ENCODE peak calls at places on chromosomes 5 and 9, in ten cellular contexts. N is right lobe of liver; J is sigmoid colon; F is uterus; C is CD4-positive, alpha-beta memory T cell; R is cardiac muscle cell; U is small intestine; S is fibroblast of lung; P is mesendoderm; O is GM06990. E is an unnamed sample.
A peak's percentile ranks its signal among the peaks of the same experiment; 100 is the strongest.

GRCh38 chr9:24351258-24351657 is 194.4 kb downstream of the IZUMO3 start:
- DNase-seq in N (no peak), J (no peak), F (no peak), C (no peak), R (no peak), U (no peak), S (no peak), P (no peak), O (no peak), E (no peak)

GRCh38 chr5:129120158-129120581 is 25.6 kb downstream of the ISOC1 start:
- DNase-seq in N (no peak), J (no peak), F (no peak), C (no peak), R (no peak), U (no peak), S (no peak), P (no peak), O (peak; percentile 33), E (no peak)

GRCh38 chr9:90805006-90805993 is 3.7 kb downstream of the SYK start:
- DNase-seq in N (no peak), J (no peak), F (no peak), C (no peak), R (no peak), U (peak; percentile 37), S (no peak), P (no peak), O (no peak), E (no peak)

GRCh38 chr5:115749016-115749415 is 67.4 kb downstream of the CDO1 start:
- DNase-seq in N (no peak), J (no peak), F (no peak), C (no peak), R (no peak), U (no peak), S (no peak), P (no peak), O (no peak), E (no peak)

GRCh38 chr9:35933525-35934067 is 24.3 kb downstream of the SPAAR start:
- DNase-seq in N (no peak), J (no peak), F (no peak), C (no peak), R (no peak), U (no peak), S (no peak), P (no peak), O (no peak), E (no peak)

GRCh38 chr5:127280494-127281220 is 9.9 kb upstream of the MEGF10 start:
- DNase-seq in N (no peak), J (no peak), F (no peak), C (no peak), R (peak; percentile 14), U (no peak), S (no peak), P (peak; percentile 38), O (no peak), E (no peak)

GRCh38 chr5:159469496-159470370 is 139.4 kb upstream of the IL12B start:
- DNase-seq in N (no peak), J (no peak), F (no peak), C (peak; percentile 38), R (no peak), U (no peak), S (peak; percentile 30), P (no peak), O (no peak), E (no peak)

GRCh38 chr5:149381986-149382338 is 2.9 kb upstream of the IL17B start:
- DNase-seq in N (peak; percentile 73), J (peak; percentile 94), F (peak; percentile 89), C (peak; percentile 54), R (peak; percentile 90), U (peak; percentile 60), S (peak; percentile 52), P (peak; percentile 86), O (peak; percentile 41), E (peak; percentile 62)

GRCh38 chr9:20783057-20784038 is 99.3 kb downstream of the FOCAD start:
- DNase-seq in N (no peak), J (no peak), F (no peak), C (no peak), R (no peak), U (no peak), S (peak; percentile 24), P (no peak), O (peak; percentile 13), E (no peak)

GRCh38 chr5:71865665-71866320 is 146.7 kb downstream of the CARTPT start:
- DNase-seq in N (no peak), J (no peak), F (no peak), C (no peak), R (no peak), U (no peak), S (no peak), P (no peak), O (no peak), E (no peak)

GRCh38 chr5:176794509-176794908 is 15.8 kb upstream of the UNC5A start:
- DNase-seq in N (no peak), J (no peak), F (no peak), C (no peak), R (no peak), U (no peak), S (no peak), P (no peak), O (no peak), E (no peak)
- H3K27me3 ChIP-seq in N (no peaks in the 10 kb centered on the region), J (peaks cover 9% of the 10 kb centered on the region), F (no peaks in the 10 kb centered on the region), C (no peaks in the 10 kb centered on the region), R (no peaks in the 10 kb centered on the region), U (peaks cover 23% of the 10 kb centered on the region), S (peaks cover 32% of the 10 kb centered on the region), P (no peaks in the 10 kb centered on the region), O (peaks cover 3% of the 10 kb centered on the region), E (no peaks in the 10 kb centered on the region)

GRCh38 chr5:170306381-170306790 is 8.8 kb upstream of the LCP2 start:
- DNase-seq in N (no peak), J (peak; percentile 86), F (peak; percentile 63), C (no peak), R (peak; percentile 54), U (no peak), S (peak; percentile 36), P (no peak), O (no peak), E (peak; percentile 86)

GRCh38 chr5:170303564-170303963 is 6.0 kb upstream of the LCP2 start:
- DNase-seq in N (no peak), J (no peak), F (no peak), C (no peak), R (no peak), U (no peak), S (no peak), P (no peak), O (no peak), E (no peak)

GRCh38 chr5:170307575-170308465 is 10.2 kb upstream of the LCP2 start:
- DNase-seq in N (peak; percentile 50), J (peak; percentile 96), F (peak; percentile 87), C (no peak), R (peak; percentile 62), U (peak; percentile 14), S (peak; percentile 38), P (no peak), O (no peak), E (peak; percentile 70)

GRCh38 chr5:170305016-170305645 is 7.6 kb upstream of the LCP2 start:
- DNase-seq in N (no peak), J (no peak), F (no peak), C (no peak), R (no peak), U (no peak), S (no peak), P (no peak), O (no peak), E (no peak)

GRCh38 chr5:170305646-170306025 is 8.1 kb upstream of the LCP2 start:
- DNase-seq in N (no peak), J (no peak), F (no peak), C (no peak), R (no peak), U (no peak), S (no peak), P (no peak), O (no peak), E (no peak)
- H3K27me3 ChIP-seq in N (no peaks in the 10 kb centered on the region), J (no peaks in the 10 kb centered on the region), F (no peaks in the 10 kb centered on the region), C (no peaks in the 10 kb centered on the region), R (no peaks in the 10 kb centered on the region), U (no peaks in the 10 kb centered on the region), S (no peaks in the 10 kb centered on the region), P (no peaks in the 10 kb centered on the region), O (no peaks in the 10 kb centered on the region), E (no peaks in the 10 kb centered on the region)

GRCh38 chr5:143601357-143601756 is 197.9 kb upstream of the NR3C1 start:
- DNase-seq in N (no peak), J (no peak), F (peak; percentile 20), C (no peak), R (no peak), U (no peak), S (no peak), P (no peak), O (no peak), E (no peak)

GRCh38 chr5:143601917-143602333 is 198.4 kb upstream of the NR3C1 start:
- DNase-seq in N (no peak), J (no peak), F (no peak), C (peak; percentile 17), R (no peak), U (peak; percentile 70), S (no peak), P (no peak), O (no peak), E (no peak)

GRCh38 chr5:143605403-143606005 is 202.0 kb upstream of the NR3C1 start:
- DNase-seq in N (no peak), J (no peak), F (no peak), C (peak; percentile 28), R (no peak), U (peak; percentile 59), S (peak; percentile 29), P (no peak), O (peak; percentile 66), E (no peak)

GRCh38 chr5:143610946-143611345 is 201.0 kb upstream of the HMHB1 start:
- DNase-seq in N (no peak), J (no peak), F (no peak), C (no peak), R (no peak), U (no peak), S (no peak), P (no peak), O (no peak), E (no peak)

DNA sequence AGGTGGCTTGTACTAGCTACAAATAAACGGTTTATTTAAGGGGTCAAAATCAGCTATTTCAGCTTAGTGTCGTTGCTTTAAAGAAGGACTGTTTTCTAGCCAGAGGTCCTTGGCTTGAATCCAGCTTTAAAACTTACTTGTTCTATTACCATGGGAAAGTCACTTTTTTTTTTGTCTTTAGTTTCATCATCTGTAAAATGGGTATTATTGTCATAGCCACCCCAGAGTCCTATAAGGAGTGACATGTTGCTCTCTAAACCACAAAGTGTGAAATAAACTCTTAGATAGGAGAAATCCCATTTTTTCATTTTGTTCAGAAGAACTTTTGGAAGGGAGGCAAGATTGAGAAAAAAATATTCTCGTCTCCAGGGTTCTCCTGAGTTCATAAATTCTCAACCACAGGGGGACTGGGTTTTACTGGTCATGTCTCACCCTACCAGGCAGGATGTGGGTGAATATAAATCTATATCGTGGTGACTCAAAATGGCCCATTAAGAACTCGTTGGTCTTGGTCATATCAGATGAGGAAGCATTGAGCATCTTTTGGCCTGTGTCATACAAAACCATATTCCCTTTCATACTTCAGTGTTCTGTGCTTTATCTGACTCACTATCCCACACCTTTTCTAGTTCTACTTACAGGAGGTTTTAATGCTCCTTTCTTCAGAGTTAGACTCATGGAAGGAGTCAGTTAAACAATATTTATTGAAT is 202.7 kb upstream of the NR3C1 start:
- DNase-seq in N (no peak), J (no peak), F (no peak), C (no peak), R (no peak), U (no peak), S (no peak), P (no peak), O (peak; percentile 80), E (no peak)
- H3K27me3 ChIP-seq in N (no peaks in the 10 kb centered on the region), J (no peaks in the 10 kb centered on the region), F (no peaks in the 10 kb centered on the region), C (no peaks in the 10 kb centered on the region), R (no peaks in the 10 kb centered on the region), U (no peaks in the 10 kb centered on the region), S (no peaks in the 10 kb centered on the region), P (no peaks in the 10 kb centered on the region), O (no peaks in the 10 kb centered on the region), E (no peaks in the 10 kb centered on the region)

GRCh38 chr9:107266624-107267369 is 16.3 kb upstream of the RAD23B start:
- DNase-seq in N (no peak), J (no peak), F (no peak), C (no peak), R (no peak), U (no peak), S (no peak), P (no peak), O (no peak), E (no peak)
- H3K27me3 ChIP-seq in N (no peaks in the 10 kb centered on the region), J (no peaks in the 10 kb centered on the region), F (no peaks in the 10 kb centered on the region), C (no peaks in the 10 kb centered on the region), R (no peaks in the 10 kb centered on the region), U (no peaks in the 10 kb centered on the region), S (no peaks in the 10 kb centered on the region), P (no peaks in the 10 kb centered on the region), O (no peaks in the 10 kb centered on the region), E (no peaks in the 10 kb centered on the region)

E was measured in thoracic aorta.